ENCODE peak calls at places on chromosomes 7 and 10, in five cellular contexts. H is H9; E is NT2/D1; S is hepatocyte; R is CD4-positive, CD25-positive, alpha-beta regulatory T cell. P is an unnamed sample. For H3K4me1 and H3K9me3, the result is how much of the 10 kb centered on the place peaks cover.

GRCh38 chr7:7136423-7136822 is 45.9 kb upstream of the C1GALT1 start:
- DNase-seq in E (no peak), R (no peak), H (no peak), S (no peak), P (no peak)

GRCh38 chr10:77360121-77360520 is 277.5 kb downstream of the KCNMA1 start:
- DNase-seq in R (no peak), E (no peak), S (no peak), H (no peak), P (no peak)

GRCh38 chr10:11896549-11897200 is 73.5 kb downstream of the PROSER2 start:
- DNase-seq in R (no peak), S (no peak), H (no peak), E (no peak), P (no peak)

GRCh38 chr7:157044151-157044687 is 33.8 kb upstream of the MNX1 start:
- DNase-seq in S (no peak), H (no peak), E (no peak), R (no peak), P (no peak)

GRCh38 chr10:72009062-72009429 is 44.9 kb downstream of the CHST3 start:
- DNase-seq in H (no peak), E (no peak), R (no peak), S (no peak), P (no peak)

GRCh38 chr7:71182536-71182935 is 50.6 kb downstream of the GALNT17 start:
- DNase-seq in H (no peak), E (no peak), S (no peak), R (no peak), P (no peak)

GRCh38 chr7:23696916-23697441 is 13.0 kb upstream of the STK31 start:
- DNase-seq in H (peak), E (peak), R (peak), S (peak), P (peak)

GRCh38 chr7:98315318-98315993 is 34.0 kb downstream of the BRI3 start:
- DNase-seq in R (no peak), S (no peak), H (no peak), E (no peak), P (no peak)

GRCh38 chr7:17917842-17918241 is 22.5 kb downstream of the SNX13 start:
- DNase-seq in R (no peak), S (no peak), H (no peak), E (no peak), P (no peak)

GRCh38 chr7:84629640-84630318 is 435.2 kb upstream of the SEMA3A start:
- DNase-seq in E (no peak), H (no peak), R (no peak), S (no peak), P (no peak)

DNA sequence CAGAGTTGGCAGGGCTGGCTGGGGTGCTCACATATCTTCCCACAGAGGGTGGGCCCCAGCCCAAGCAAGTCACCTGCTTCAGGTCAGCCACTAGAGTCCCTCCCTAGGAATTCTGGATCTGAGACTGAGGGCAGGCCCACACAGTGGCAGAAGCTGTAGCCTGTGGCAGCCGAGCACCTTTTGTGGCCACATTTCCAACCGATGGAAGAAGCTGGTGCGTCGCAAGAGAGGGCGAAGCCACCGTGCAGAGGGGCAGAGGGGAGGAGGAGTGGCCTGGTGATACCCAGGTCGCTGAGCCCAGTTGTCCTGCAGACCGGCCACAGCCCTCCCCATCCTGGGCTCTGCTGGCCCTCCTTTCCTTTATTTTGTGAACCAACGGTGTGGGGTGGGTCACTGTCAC is 5.3 kb downstream of the POLM start:
- DNase-seq in E (no peak), H (no peak), R (no peak), S (no peak), P (no peak)
- H3K4me1 ChIP-seq in E (under half), H (under half), R (under half), S (under half), P (under half)

DNA sequence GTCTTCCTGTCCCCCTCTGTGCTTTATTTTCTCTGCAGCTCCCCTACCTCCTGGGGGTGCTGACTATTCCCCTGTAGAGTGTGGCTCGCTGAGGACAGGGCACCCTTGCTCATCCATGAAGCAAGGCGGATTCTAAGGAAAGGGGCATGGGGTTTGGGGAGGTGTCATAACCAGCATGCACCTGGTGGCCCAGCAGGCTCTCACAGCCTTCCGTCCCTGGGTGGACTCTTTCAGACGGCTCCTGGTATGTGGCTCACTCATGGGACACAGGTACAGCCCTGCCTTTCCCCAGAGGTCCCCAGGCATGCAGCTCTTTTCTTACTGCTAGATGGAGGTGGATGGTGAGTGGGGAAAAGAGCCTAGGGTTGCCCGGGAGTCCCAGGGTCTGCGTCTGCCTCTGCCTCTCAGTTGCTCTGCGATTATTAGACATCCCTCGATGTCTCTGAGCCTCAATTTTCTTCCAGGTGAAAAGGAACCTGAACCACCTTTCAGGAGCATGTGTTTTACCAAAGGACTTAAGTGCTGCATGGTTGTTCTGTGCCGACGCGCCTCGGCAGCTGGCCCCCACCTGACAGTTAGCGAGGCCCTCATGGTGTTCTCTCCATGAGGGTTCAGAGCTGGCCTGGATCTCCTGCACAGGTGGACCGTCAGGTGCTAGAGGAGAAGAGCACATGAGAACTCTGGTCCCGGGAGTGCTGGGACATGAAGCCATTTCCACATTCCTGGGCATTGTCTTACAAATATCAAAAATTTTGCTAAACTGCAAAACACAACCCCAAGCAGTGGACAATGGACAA is 172.5 kb upstream of the SHH start:
- DNase-seq in R (no peak), S (no peak), E (no peak), H (peak), P (no peak)
- H3K9me3 ChIP-seq in R (under half), S (under half), E (under half), H (under half), P (under half)

GRCh38 chr10:26556756-26557640 is 118.9 kb downstream of the APBB1IP start:
- DNase-seq in E (no peak), S (peak), H (peak), R (peak), P (peak)
- H3K4me1 ChIP-seq in E (under half), S (under half), H (under half), R (under half), P (under half)

GRCh38 chr7:36942062-36942461 is 217.8 kb upstream of the AOAH start:
- DNase-seq in H (no peak), R (no peak), E (no peak), S (no peak), P (no peak)

GRCh38 chr7:36939816-36940215 is 215.5 kb upstream of the AOAH start:
- DNase-seq in R (no peak), H (no peak), E (no peak), S (no peak), P (no peak)

GRCh38 chr7:36942558-36943354 is 218.5 kb upstream of the AOAH start:
- DNase-seq in E (no peak), H (no peak), S (no peak), R (no peak), P (no peak)

GRCh38 chr7:36941359-36941758 is 217.1 kb upstream of the AOAH start:
- DNase-seq in H (no peak), R (no peak), S (no peak), E (no peak), P (no peak)

DNA sequence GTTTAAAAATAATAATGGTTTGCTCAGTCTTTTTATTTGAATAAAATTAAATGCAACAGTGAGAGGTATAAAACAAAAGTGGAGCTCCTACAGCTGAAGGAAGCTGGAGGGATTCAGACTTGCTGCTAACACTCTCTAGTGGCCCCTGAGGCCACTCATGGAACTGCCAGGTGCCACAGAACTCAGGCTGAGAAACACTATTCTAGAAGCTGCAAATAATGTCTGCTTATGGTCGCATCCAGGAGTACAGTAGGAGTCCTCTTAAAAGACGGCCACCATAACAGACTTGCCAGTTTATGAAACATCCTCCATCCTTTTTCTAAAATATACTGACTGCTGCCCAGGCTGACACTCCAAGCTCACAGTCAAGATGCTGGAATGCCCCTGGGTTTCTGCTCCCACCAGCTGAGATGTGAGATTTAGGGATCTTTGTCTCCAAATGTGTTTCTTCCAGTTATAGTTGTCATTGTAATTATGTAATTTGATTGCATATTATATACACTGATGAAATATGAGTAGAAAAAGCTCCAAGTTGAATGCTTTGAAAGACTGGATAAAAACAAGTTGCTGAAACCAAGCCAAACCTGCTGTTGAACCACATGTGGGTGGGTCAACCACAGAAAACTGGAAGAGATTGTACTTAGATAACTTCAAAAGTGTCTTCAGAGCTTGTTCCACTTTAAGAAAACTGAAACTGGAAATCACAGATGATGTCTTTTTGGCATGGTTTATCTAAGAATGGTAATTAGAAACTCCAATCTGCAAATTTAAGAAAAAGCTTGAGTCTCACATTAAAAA is 213.7 kb upstream of the AOAH start:
- DNase-seq in E (no peak), S (no peak), H (no peak), R (peak), P (no peak)
- H3K9me3 ChIP-seq in E (half or more), S (under half), H (under half), R (half or more), P (under half)

P was measured in HAP-1.